ENCODE peak calls at places on chromosomes 6 and 20, in four cellular contexts. Y is naive thymus-derived CD4-positive, alpha-beta T cell; Z is astrocyte; Q is heart right ventricle. W is an unnamed sample.

GRCh38 chr20:63448050-63448449 is 24.4 kb downstream of the KCNQ2 start:
- DNase-seq in Y (no peak), Z (no peak), Q (no peak), W (no peak)

GRCh38 chr6:74068945-74069570 is 373.1 kb downstream of the CD109 start:
- DNase-seq in Y (no peak), Z (peak; percentile 59), Q (no peak), W (no peak)

GRCh38 chr6:46882622-46883021 is 39.1 kb downstream of the ADGRF5 start:
- DNase-seq in Y (no peak), Z (no peak), Q (no peak), W (no peak)

GRCh38 chr20:63356511-63356910 is 4.6 kb downstream of the CHRNA4 start:
- DNase-seq in Y (no peak), Z (no peak), Q (no peak), W (no peak)

GRCh38 chr20:18705490-18705889 is 108.1 kb upstream of the SCP2D1 start:
- DNase-seq in Y (no peak), Z (peak; percentile 91), Q (no peak), W (peak; percentile 56)

GRCh38 chr6:17281100-17281496 is at the start of gene RBM24:
- DNase-seq in Y (peak; percentile 7), Z (peak; percentile 69), Q (peak; percentile 52), W (peak; percentile 85)

GRCh38 chr6:106064103-106064502 is 22.0 kb upstream of the PRDM1 start:
- DNase-seq in Y (no peak), Z (no peak), Q (peak; percentile 23), W (no peak)

GRCh38 chr6:91291071-91291470 is 704.2 kb upstream of the MAP3K7 start:
- DNase-seq in Y (no peak), Z (peak; percentile 75), Q (no peak), W (no peak)

GRCh38 chr6:20877008-20877937 is 343.0 kb downstream of the CDKAL1 start:
- DNase-seq in Y (no peak), Z (peak; percentile 97), Q (no peak), W (peak; percentile 81)

GRCh38 chr6:88982720-88983119 is 19.3 kb upstream of the RNGTT start:
- DNase-seq in Y (no peak), Z (peak; percentile 79), Q (peak; percentile 35), W (no peak)

GRCh38 chr6:136113736-136114173 is 136.4 kb downstream of the MTFR2 start:
- DNase-seq in Y (no peak), Z (peak; percentile 63), Q (peak; percentile 79), W (no peak)

GRCh38 chr6:72022830-72023229 is 136.5 kb downstream of the RIMS1 start:
- DNase-seq in Y (no peak), Z (no peak), Q (no peak), W (no peak)

GRCh38 chr20:41395669-41396664 is 29.3 kb upstream of the EMILIN3 start:
- DNase-seq in Y (no peak), Z (no peak), Q (peak; percentile 44), W (no peak)

GRCh38 chr20:23397961-23398360 is 23.3 kb downstream of the NAPB start:
- DNase-seq in Y (no peak), Z (peak; percentile 20), Q (peak; percentile 37), W (no peak)

GRCh38 chr6:148869589-148869988 is 122.8 kb downstream of the UST start:
- DNase-seq in Y (no peak), Z (peak; percentile 96), Q (no peak), W (peak; percentile 83)

GRCh38 chr6:100176321-100176950 is 182.4 kb upstream of the MCHR2 start:
- DNase-seq in Y (no peak), Z (peak; percentile 61), Q (no peak), W (no peak)

GRCh38 chr6:82067021-82067420 is 180.5 kb downstream of the IBTK start:
- DNase-seq in Y (no peak), Z (no peak), Q (peak; percentile 28), W (no peak)

DNA sequence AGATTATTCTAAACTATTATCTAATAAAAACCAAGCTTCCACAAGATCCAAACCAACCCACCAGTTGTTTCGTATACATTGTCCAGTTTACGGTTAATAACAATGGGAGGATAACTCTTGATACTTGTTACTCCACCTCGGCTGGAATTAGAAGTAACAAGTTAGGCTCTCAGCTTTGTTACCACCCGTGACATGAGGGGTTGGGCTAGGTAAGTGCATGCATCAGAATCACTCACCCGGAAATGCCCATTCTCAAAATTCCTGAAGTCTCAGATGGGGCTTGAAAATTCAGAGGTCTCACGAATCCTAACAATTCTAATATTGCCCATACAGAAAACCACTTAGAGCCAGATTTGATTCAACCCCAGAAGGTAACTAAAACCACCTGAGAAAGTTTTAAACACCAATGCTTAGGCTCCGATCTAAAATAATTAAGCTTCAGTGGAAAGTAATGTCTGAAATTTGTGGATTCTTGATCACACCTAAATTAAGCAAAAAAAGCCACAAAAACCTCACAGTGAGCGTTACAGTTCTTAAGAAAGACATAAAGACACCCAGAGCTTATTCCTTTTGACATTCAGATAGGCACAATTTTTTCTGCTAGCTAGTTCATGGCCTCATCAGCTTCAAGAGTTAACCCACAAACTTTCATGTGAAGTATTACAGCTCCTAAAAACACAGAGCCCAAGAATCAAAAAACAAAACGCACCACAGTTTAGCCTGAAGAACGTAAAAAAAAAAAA is 27.1 kb upstream of the SERPINB1 start:
- DNase-seq in Y (no peak), Z (no peak), Q (no peak), W (no peak)
- H3K27ac ChIP-seq in Y (no peak overlapping the region), Z (no peak overlapping the region), Q (no peak overlapping the region), W (no peak overlapping the region)

GRCh38 chr6:52544325-52545022 is 32.4 kb downstream of the TRAM2 start:
- DNase-seq in Y (no peak), Z (no peak), Q (no peak), W (no peak)

GRCh38 chr6:52543729-52544324 is 33.0 kb downstream of the TRAM2 start:
- DNase-seq in Y (no peak), Z (peak; percentile 66), Q (no peak), W (peak; percentile 81)

GRCh38 chr6:52545844-52546119 is 31.1 kb downstream of the TRAM2 start:
- DNase-seq in Y (no peak), Z (no peak), Q (no peak), W (no peak)

GRCh38 chr6:52546192-52546591 is 30.7 kb downstream of the TRAM2 start:
- DNase-seq in Y (no peak), Z (no peak), Q (no peak), W (no peak)

GRCh38 chr6:52545050-52545843 is 31.6 kb downstream of the TRAM2 start:
- DNase-seq in Y (no peak), Z (no peak), Q (no peak), W (no peak)
- H3K4me1 ChIP-seq in Y (no peaks in the 10 kb centered on the region), Z (peaks cover 88% of the 10 kb centered on the region), Q (peaks cover 71% of the 10 kb centered on the region), W (peaks cover 88% of the 10 kb centered on the region)

DNA sequence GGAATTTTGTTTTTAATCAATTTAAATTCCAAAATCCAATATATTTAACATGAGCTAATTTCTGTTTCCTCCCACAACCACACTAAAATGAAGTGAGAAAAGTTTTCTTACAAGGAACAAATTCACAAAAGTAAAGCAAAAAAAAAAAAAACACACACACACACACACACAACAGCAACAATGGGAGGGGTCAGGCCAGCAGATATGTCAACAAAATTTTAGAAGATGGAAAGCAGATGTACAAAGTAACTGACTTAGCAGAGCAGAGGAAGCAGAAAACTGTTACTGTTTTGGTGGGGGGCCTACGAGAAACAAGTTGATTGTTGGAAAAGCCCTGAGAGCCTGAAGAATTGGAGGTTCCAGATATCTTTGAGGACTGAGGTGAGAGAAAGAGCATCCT is 11.7 kb downstream of the EPB41L2 start:
- DNase-seq in Y (no peak), Z (no peak), Q (no peak), W (no peak)
- H3K9me3 ChIP-seq in Y (peaks cover 28% of the 10 kb centered on the region), Z (peaks cover 20% of the 10 kb centered on the region), Q (peaks cover 30% of the 10 kb centered on the region), W (peaks cover 23% of the 10 kb centered on the region)

GRCh38 chr6:32047084-32047478 is 8.9 kb downstream of the CYP21A2 start:
- DNase-seq in Y (no peak), Z (peak; percentile 25), Q (peak; percentile 54), W (peak; percentile 37)
- H3K27ac ChIP-seq in Y (no peak overlapping the region), Z (no peak overlapping the region), Q (peak overlapping the region; percentile 80), W (peak overlapping the region; percentile 55)

GRCh38 chr6:157571995-157572394 is 191.0 kb downstream of the ZDHHC14 start:
- DNase-seq in Y (no peak), Z (no peak), Q (no peak), W (no peak)

GRCh38 chr6:157575436-157576145 is 194.6 kb downstream of the ZDHHC14 start:
- DNase-seq in Y (no peak), Z (no peak), Q (no peak), W (no peak)

GRCh38 chr6:157574851-157575424 is 193.9 kb downstream of the ZDHHC14 start:
- DNase-seq in Y (no peak), Z (no peak), Q (no peak), W (no peak)

GRCh38 chr6:157579467-157580031 is 198.6 kb downstream of the ZDHHC14 start:
- DNase-seq in Y (no peak), Z (peak; percentile 36), Q (no peak), W (peak; percentile 39)

DNA sequence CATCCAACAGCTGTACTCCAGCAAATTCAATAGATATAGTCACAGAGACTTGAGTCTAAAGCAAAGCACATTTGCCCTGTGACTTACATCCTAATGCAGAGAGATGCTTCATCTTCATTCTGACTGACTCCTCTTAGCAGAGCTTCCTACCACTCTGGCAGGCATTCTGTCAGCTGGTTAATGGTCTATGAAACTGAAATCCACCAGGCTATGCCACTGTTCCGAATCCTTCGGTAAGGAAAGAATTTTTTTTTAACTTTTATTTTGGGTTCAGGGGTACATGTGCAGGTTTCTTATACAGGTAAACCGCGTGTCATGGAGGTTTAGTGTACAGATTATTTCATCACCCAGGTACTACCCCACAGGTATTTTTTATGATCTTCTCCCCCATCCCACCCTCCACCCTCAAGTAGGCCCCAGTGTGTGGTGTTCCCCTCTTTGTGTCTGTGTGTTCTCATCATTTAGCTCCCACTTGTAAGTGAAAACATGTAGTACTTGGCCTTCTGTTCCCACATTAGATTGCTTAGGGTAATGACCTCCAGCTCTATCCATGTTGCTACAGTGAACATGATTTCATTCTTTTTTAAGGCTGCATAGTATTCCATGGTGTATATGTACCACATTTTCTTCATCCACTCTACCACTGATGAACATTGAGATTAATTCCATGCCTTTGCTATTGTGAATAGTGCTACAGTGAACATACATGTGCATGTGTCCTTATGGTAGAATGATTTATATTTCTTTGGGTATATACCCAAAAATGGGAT is 195.8 kb downstream of the ZDHHC14 start:
- DNase-seq in Y (no peak), Z (no peak), Q (no peak), W (no peak)
- H3K4me1 ChIP-seq in Y (no peaks in the 10 kb centered on the region), Z (no peaks in the 10 kb centered on the region), Q (peaks cover 10% of the 10 kb centered on the region), W (peaks cover 14% of the 10 kb centered on the region)